ENCODE peak calls at places on chromosomes 3 and 15, in seven cellular contexts. E is suprapubic skin, V is A549, L is body of pancreas, R is tibial nerve, U is adrenal gland, K is breast epithelium. J is an unnamed sample. For H3K4me1, the result is how much of the 10 kb centered on the place peaks cover.

GRCh38 chr3:65854606-65855304 is 184.0 kb downstream of the MAGI1 start:
- DNase-seq in E (no peak), V (no peak), R (no peak), K (no peak), L (peak), U (no peak), J (no peak)

GRCh38 chr3:194150252-194150934 is 14.4 kb downstream of the HES1 start:
- DNase-seq in R (no peak), L (no peak), K (no peak), U (no peak), V (no peak), E (no peak), J (no peak)

GRCh38 chr3:100244264-100244663 is 16.5 kb upstream of the TBC1D23 start:
- DNase-seq in U (no peak), L (no peak), K (no peak), E (no peak), R (no peak), V (no peak), J (no peak)

GRCh38 chr15:29260896-29261295 is 8.7 kb downstream of the NSMCE3 start:
- DNase-seq in R (no peak), U (no peak), K (no peak), V (no peak), E (no peak), L (no peak), J (no peak)

GRCh38 chr3:159941043-159941994 is 47.3 kb upstream of the IL12A start:
- DNase-seq in E (no peak), L (no peak), U (no peak), R (no peak), V (no peak), K (no peak), J (no peak)

GRCh38 chr3:42509111-42509510 is 6.7 kb downstream of the VIPR1 start:
- DNase-seq in K (peak), R (no peak), U (no peak), E (no peak), L (no peak), V (no peak), J (no peak)

GRCh38 chr3:87082806-87083440 is 92.0 kb upstream of the VGLL3 start:
- DNase-seq in K (no peak), U (no peak), R (no peak), L (peak), E (no peak), V (peak), J (no peak)

GRCh38 chr3:162938073-162938472 is 1441.5 kb downstream of the OTOL1 start:
- DNase-seq in E (no peak), U (no peak), K (no peak), V (no peak), L (no peak), R (no peak), J (no peak)

GRCh38 chr3:83065861-83066260 is 1304.4 kb upstream of the GBE1 start:
- DNase-seq in K (no peak), E (no peak), U (no peak), L (no peak), V (no peak), R (no peak), J (no peak)

GRCh38 chr3:67018105-67018788 is 20.1 kb downstream of the KBTBD8 start:
- DNase-seq in V (peak), R (no peak), K (no peak), L (no peak), U (peak), E (no peak), J (peak)

GRCh38 chr3:67018789-67019525 is 20.9 kb downstream of the KBTBD8 start:
- DNase-seq in U (no peak), E (no peak), L (no peak), R (no peak), K (no peak), V (no peak), J (no peak)

GRCh38 chr3:67017211-67017610 is 19.1 kb downstream of the KBTBD8 start:
- DNase-seq in K (no peak), L (no peak), U (no peak), E (no peak), V (no peak), R (no peak), J (no peak)

GRCh38 chr3:67015702-67016500 is 17.8 kb downstream of the KBTBD8 start:
- DNase-seq in R (no peak), L (no peak), U (no peak), K (no peak), V (no peak), E (no peak), J (no peak)

DNA sequence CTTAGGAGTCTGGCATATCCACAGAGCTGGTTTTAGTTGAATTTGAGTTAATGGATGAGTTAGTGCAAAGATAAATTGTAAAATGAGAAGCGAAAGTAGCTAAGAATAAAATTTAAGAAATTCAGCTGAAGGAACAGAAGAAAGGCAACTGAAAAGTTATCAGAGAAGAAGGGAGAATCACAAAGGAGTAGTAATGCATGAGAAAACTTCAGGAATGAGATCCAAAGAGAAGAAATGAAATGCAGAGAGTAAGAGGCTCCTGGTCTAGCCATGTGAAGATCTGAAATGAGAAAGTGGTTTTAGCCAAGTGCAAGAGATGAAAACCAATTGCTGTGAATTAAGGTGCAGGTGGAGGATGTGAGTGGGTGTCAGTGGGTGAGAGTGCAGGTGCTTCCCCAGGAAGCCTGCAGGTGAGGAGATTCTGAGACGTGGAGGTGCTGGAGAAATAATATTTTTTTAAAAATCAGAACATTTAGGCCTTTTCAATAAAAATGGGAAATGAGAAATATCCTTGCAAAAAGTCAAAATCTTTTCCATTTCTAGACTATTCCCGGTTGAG is 18.5 kb downstream of the KBTBD8 start:
- DNase-seq in U (no peak), K (no peak), L (no peak), E (no peak), V (no peak), R (no peak), J (no peak)
- H3K4me1 ChIP-seq in U (under half), K (under half), L (under half), E (under half), V (under half), R (under half), J (under half)

GRCh38 chr3:32391643-32392529 is at the start of gene CMTM7:
- DNase-seq in L (peak), K (peak), V (peak), U (peak), E (peak), R (no peak), J (peak)
- TF ChIP-seq POLR2A in L (peak), K (no peak), V (peak), U (peak), E (no peak), R (peak), J (no peak)

GRCh38 chr15:89358435-89358754 is 23.8 kb upstream of the POLG start:
- DNase-seq in K (no peak), R (no peak), E (no peak), L (no peak), U (no peak), V (no peak), J (no peak)
- H3K4me3 ChIP-seq in K (peak), R (peak), E (peak), L (no peak), U (peak), V (peak), J (peak)

GRCh38 chr15:73986776-73987056 is 5.4 kb downstream of the STOML1 start:
- DNase-seq in E (no peak), L (no peak), K (no peak), R (no peak), V (no peak), U (no peak), J (no peak)
- H3K4me1 ChIP-seq in E (half or more), L (half or more), K (under half), R (half or more), V (under half), U (half or more), J (under half)